ENCODE peak calls at places on chromosomes 11 and 22, in five cellular contexts. Y is K562, D is transverse colon, R is SK-N-SH, C is H1. U is an unnamed sample.

GRCh38 chr22:43891360-43892182 is at the start of gene PNPLA5:
- DNase-seq in Y (peak; percentile 22), D (no peak), R (peak; percentile 44), C (no peak), U (no peak)

GRCh38 chr11:32259641-32260081 is 168.8 kb downstream of the RCN1 start:
- DNase-seq in Y (no peak), D (peak; percentile 31), R (no peak), C (no peak), U (no peak)

GRCh38 chr22:33188316-33188715 is 130.1 kb upstream of the SYN3 start:
- DNase-seq in Y (no peak), D (no peak), R (no peak), C (no peak), U (no peak)

GRCh38 chr11:126391286-126391954 is 35.9 kb downstream of the ST3GAL4 start:
- DNase-seq in Y (no peak), D (no peak), R (no peak), C (no peak), U (no peak)

GRCh38 chr22:46701262-46701661 is 36.8 kb downstream of the CERK start:
- DNase-seq in Y (no peak), D (no peak), R (peak; percentile 17), C (no peak), U (no peak)

GRCh38 chr11:43393765-43394355 is 35.1 kb downstream of the TTC17 start:
- DNase-seq in Y (no peak), D (no peak), R (no peak), C (no peak), U (peak; percentile 75)

GRCh38 chr11:70541699-70542098 is 143.4 kb downstream of the CTTN start:
- DNase-seq in Y (no peak), D (no peak), R (no peak), C (no peak), U (no peak)

GRCh38 chr22:27344546-27344945 is 457.0 kb downstream of the MN1 start:
- DNase-seq in Y (no peak), D (no peak), R (no peak), C (no peak), U (no peak)

GRCh38 chr11:123429851-123430735 is at the start of gene GRAMD1B:
- DNase-seq in Y (no peak), D (peak; percentile 53), R (peak; percentile 87), C (peak; percentile 54), U (peak; percentile 47)

GRCh38 chr11:123434262-123434661 is 4.2 kb downstream of the GRAMD1B start:
- DNase-seq in Y (peak; percentile 39), D (peak; percentile 17), R (peak; percentile 30), C (no peak), U (no peak)

GRCh38 chr11:123429336-123429735 is 733 bp upstream of the GRAMD1B start:
- DNase-seq in Y (no peak), D (no peak), R (no peak), C (no peak), U (no peak)

GRCh38 chr11:123430736-123431356 is 777 bp downstream of the GRAMD1B start:
- DNase-seq in Y (no peak), D (peak; percentile 72), R (no peak), C (no peak), U (peak; percentile 52)

GRCh38 chr11:123431619-123432018 is 1.6 kb downstream of the GRAMD1B start:
- DNase-seq in Y (no peak), D (no peak), R (no peak), C (no peak), U (no peak)
- H3K4me3 ChIP-seq in Y (no peak overlapping the region), D (peak overlapping the region; percentile 52), R (peak overlapping the region; percentile 73), C (peak overlapping the region; percentile 81), U (peak overlapping the region; percentile 62)

DNA sequence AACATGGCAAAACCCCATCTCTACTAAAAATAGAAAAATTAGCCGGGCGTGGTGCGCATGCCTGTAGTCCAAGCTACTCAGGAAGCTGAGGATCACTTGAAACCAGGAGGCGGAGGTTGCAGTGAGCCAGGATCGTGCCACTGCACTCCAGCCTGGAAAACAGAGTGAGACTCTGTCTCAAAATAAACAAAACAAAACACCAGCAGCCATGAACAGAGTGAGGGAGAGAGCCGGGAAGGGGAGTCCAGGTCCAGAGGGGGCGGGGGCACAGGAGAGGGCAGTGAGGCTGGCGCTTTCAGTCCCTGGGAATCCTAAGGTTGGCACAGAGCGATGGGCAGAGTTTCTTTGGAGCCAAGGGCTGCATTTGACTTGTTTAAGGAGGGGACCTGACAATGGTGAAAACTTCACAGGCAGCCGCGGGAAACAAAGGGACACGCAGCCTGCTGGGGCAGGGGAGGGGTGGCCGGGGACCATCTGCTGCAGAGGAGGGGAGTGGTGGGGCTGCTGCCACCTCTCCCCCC is 2.5 kb downstream of the MFNG start:
- DNase-seq in Y (no peak), D (no peak), R (no peak), C (no peak), U (no peak)
- TF ChIP-seq POLR2AphosphoS5 in Y (no peak), D (no peak), R (no peak), C (no peak), U (no peak)

GRCh38 chr22:20919718-20920117 is 2.5 kb downstream of the CRKL start:
- DNase-seq in Y (no peak), D (no peak), R (no peak), C (no peak), U (no peak)

GRCh38 chr22:20920881-20921203 is 3.6 kb downstream of the CRKL start:
- DNase-seq in Y (no peak), D (no peak), R (no peak), C (no peak), U (no peak)

GRCh38 chr22:20918663-20919220 is 1.5 kb downstream of the CRKL start:
- DNase-seq in Y (peak; percentile 83), D (no peak), R (peak; percentile 42), C (no peak), U (no peak)

GRCh38 chr22:20912494-20912893 is 4.7 kb upstream of the CRKL start:
- DNase-seq in Y (no peak), D (no peak), R (no peak), C (no peak), U (no peak)

DNA sequence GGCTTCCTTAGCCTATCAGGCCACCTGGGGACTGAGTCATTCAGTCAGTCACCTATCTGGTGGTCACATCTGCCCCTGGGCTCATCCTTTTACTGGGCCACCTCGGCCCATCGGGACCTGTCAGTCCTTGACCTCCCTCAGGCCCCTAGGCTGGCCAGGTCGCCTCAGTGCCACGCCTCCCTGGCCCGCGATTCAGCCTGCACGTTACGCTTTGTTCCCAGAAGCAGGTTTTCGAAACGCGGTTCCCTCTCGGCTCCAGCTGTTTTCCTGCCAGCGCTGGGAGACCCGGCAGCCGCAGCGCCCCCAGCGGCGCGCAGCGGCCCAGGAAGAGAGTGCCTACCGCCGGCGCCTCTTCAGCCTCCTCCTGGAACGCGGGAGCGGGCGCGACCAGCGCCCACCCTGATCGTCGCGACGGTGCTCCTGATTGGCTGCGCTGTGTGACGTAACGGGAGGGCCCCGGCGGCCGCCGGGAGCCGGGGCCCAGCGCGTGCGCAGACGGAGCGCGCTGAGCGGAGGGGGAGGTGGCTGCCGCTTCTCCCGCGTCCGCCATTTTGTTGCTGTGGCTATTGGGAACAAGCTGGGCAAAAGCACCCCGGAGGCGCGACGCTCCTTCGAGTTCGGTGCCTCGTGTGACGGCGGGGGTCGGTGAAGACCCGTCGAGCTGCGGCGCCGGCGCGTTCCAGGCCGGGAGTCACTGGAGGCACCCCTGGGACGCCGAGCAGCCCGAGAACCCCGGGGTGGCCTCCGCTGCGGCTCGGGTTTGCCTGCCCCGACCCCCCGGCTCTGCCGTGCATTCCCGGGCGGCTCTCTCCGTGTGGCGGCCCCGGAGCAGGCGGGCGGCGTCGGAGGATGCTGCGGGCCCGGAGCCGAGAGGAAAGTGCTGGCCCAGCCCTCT is at the start of gene CRKL:
- DNase-seq in Y (peak; percentile 100), D (peak; percentile 98), R (peak; percentile 100), C (peak; percentile 91), U (peak; percentile 98)
- TF ChIP-seq EP300 in Y (peak; percentile 88), D (no peak), R (no peak), C (no peak), U (no peak)

GRCh38 chr11:60852060-60852638 is 3.6 kb downstream of the PTGDR2 start:
- DNase-seq in Y (no peak), D (peak; percentile 86), R (no peak), C (no peak), U (peak; percentile 71)
- H3K4me3 ChIP-seq in Y (no peak overlapping the region), D (peak overlapping the region; percentile 46), R (no peak overlapping the region), C (peak overlapping the region; percentile 5), U (peak overlapping the region; percentile 44)

GRCh38 chr11:62548545-62549335 is 2.1 kb upstream of the AHNAK start:
- DNase-seq in Y (no peak), D (peak; percentile 68), R (no peak), C (no peak), U (peak; percentile 82)
- TF ChIP-seq POLR2AphosphoS5 in Y (no peak), D (peak; percentile 26), R (no peak), C (no peak), U (peak; percentile 43)

GRCh38 chr11:2463766-2464277 is 19.0 kb downstream of the KCNQ1 start:
- DNase-seq in Y (no peak), D (no peak), R (no peak), C (no peak), U (peak; percentile 70)

GRCh38 chr11:2461253-2462091 is 16.7 kb downstream of the KCNQ1 start:
- DNase-seq in Y (no peak), D (no peak), R (peak; percentile 83), C (no peak), U (peak; percentile 50)

GRCh38 chr11:2464451-2465165 is 19.8 kb downstream of the KCNQ1 start:
- DNase-seq in Y (no peak), D (no peak), R (no peak), C (no peak), U (peak; percentile 23)

GRCh38 chr11:2462092-2462985 is 17.5 kb downstream of the KCNQ1 start:
- DNase-seq in Y (no peak), D (no peak), R (no peak), C (no peak), U (peak; percentile 22)

GRCh38 chr11:2462986-2463765 is 18.4 kb downstream of the KCNQ1 start:
- DNase-seq in Y (no peak), D (peak; percentile 87), R (no peak), C (no peak), U (peak; percentile 96)
- TF ChIP-seq EP300 in Y (no peak), D (no peak), R (no peak), C (no peak), U (no peak)

GRCh38 chr11:35138606-35138948 is 394 bp upstream of the CD44 start:
- DNase-seq in Y (no peak), D (no peak), R (no peak), C (no peak), U (no peak)
- H3K4me3 ChIP-seq in Y (peak overlapping the region; percentile 27), D (peak overlapping the region; percentile 68), R (peak overlapping the region; percentile 95), C (peak overlapping the region; percentile 59), U (peak overlapping the region; percentile 64)

GRCh38 chr11:117182551-117182935 is 4.0 kb downstream of the SIDT2 start:
- DNase-seq in Y (no peak), D (no peak), R (no peak), C (no peak), U (peak; percentile 24)

GRCh38 chr11:117181586-117182550 is 3.3 kb downstream of the SIDT2 start:
- DNase-seq in Y (no peak), D (no peak), R (no peak), C (no peak), U (peak; percentile 14)

GRCh38 chr11:117179048-117179999 is 781 bp downstream of the SIDT2 start:
- DNase-seq in Y (peak; percentile 27), D (peak; percentile 63), R (no peak), C (no peak), U (peak; percentile 51)

GRCh38 chr11:117180020-117180419 is 1.5 kb downstream of the SIDT2 start:
- DNase-seq in Y (no peak), D (no peak), R (peak; percentile 15), C (no peak), U (peak; percentile 24)

GRCh38 chr11:117180661-117181585 is 2.4 kb downstream of the SIDT2 start:
- DNase-seq in Y (peak; percentile 65), D (peak; percentile 87), R (peak; percentile 71), C (peak; percentile 58), U (peak; percentile 87)
- TF ChIP-seq POLR2AphosphoS5 in Y (peak; percentile 30), D (no peak), R (no peak), C (peak; percentile 19), U (peak; percentile 39)

U was measured in stomach.